ENCODE peak calls at places on chromosomes 2 and 18, in six cellular contexts. One of them, this sample, is unnamed.
A peak's percentile ranks its signal among the peaks of the same experiment; 100 is the strongest.

GRCh38 chr2:1489486-1489885 is 76.2 kb downstream of the TPO start:
- DNase-seq in colonic mucosa: no peak
- DNase-seq in psoas muscle: no peak
- DNase-seq in iPS DF 6.9: no peak
- DNase-seq in GM23338: no peak
- DNase-seq in endodermal cell: peak; percentile 13
- DNase-seq in this sample: no peak

GRCh38 chr2:127678531-127678930 is 3.2 kb upstream of the LIMS2 start:
- DNase-seq in psoas muscle: no peak
- DNase-seq in endodermal cell: peak; percentile 23
- DNase-seq in iPS DF 6.9: no peak
- DNase-seq in colonic mucosa: no peak
- DNase-seq in GM23338: no peak
- DNase-seq in this sample: no peak

GRCh38 chr2:12700989-12701388 is 15.7 kb upstream of the TRIB2 start:
- DNase-seq in colonic mucosa: no peak
- DNase-seq in iPS DF 6.9: no peak
- DNase-seq in GM23338: no peak
- DNase-seq in psoas muscle: no peak
- DNase-seq in endodermal cell: no peak
- DNase-seq in this sample: no peak

GRCh38 chr2:155022531-155022930 is 324.0 kb downstream of the KCNJ3 start:
- DNase-seq in iPS DF 6.9: no peak
- DNase-seq in colonic mucosa: no peak
- DNase-seq in endodermal cell: no peak
- DNase-seq in psoas muscle: no peak
- DNase-seq in GM23338: no peak
- DNase-seq in this sample: no peak

GRCh38 chr2:100145893-100146753 is 3.7 kb upstream of the AFF3 start:
- DNase-seq in psoas muscle: no peak
- DNase-seq in colonic mucosa: no peak
- DNase-seq in GM23338: no peak
- DNase-seq in endodermal cell: no peak
- DNase-seq in iPS DF 6.9: no peak
- DNase-seq in this sample: no peak

GRCh38 chr18:70621710-70622109 is 332.9 kb downstream of the SOCS6 start:
- DNase-seq in colonic mucosa: no peak
- DNase-seq in iPS DF 6.9: no peak
- DNase-seq in endodermal cell: peak; percentile 64
- DNase-seq in GM23338: no peak
- DNase-seq in psoas muscle: no peak
- DNase-seq in this sample: no peak

GRCh38 chr2:46873632-46874068 is 42.0 kb downstream of the MCFD2 start:
- DNase-seq in endodermal cell: peak; percentile 82
- DNase-seq in colonic mucosa: peak; percentile 70
- DNase-seq in psoas muscle: peak; percentile 73
- DNase-seq in GM23338: no peak
- DNase-seq in iPS DF 6.9: no peak
- DNase-seq in this sample: peak; percentile 89

GRCh38 chr2:199488772-199489400 is 31.1 kb upstream of the SATB2 start:
- DNase-seq in endodermal cell: peak; percentile 94
- DNase-seq in iPS DF 6.9: no peak
- DNase-seq in GM23338: peak; percentile 92
- DNase-seq in colonic mucosa: peak; percentile 85
- DNase-seq in psoas muscle: peak; percentile 57
- DNase-seq in this sample: no peak

GRCh38 chr18:63293930-63294329 is 25.6 kb downstream of the BCL2 start:
- DNase-seq in psoas muscle: no peak
- DNase-seq in colonic mucosa: no peak
- DNase-seq in iPS DF 6.9: no peak
- DNase-seq in GM23338: no peak
- DNase-seq in endodermal cell: no peak
- DNase-seq in this sample: no peak

GRCh38 chr2:105556366-105556765 is 157.5 kb upstream of the FHL2 start:
- DNase-seq in GM23338: no peak
- DNase-seq in psoas muscle: no peak
- DNase-seq in iPS DF 6.9: no peak
- DNase-seq in colonic mucosa: no peak
- DNase-seq in endodermal cell: peak; percentile 16
- DNase-seq in this sample: no peak

GRCh38 chr2:24924266-24924665 is 4.2 kb upstream of the ADCY3 start:
- DNase-seq in colonic mucosa: no peak
- DNase-seq in GM23338: no peak
- DNase-seq in endodermal cell: no peak
- DNase-seq in psoas muscle: no peak
- DNase-seq in iPS DF 6.9: no peak
- DNase-seq in this sample: no peak

GRCh38 chr2:229713371-229714079 is 830 bp downstream of the DNER start:
- DNase-seq in colonic mucosa: no peak
- DNase-seq in endodermal cell: peak; percentile 85
- DNase-seq in iPS DF 6.9: no peak
- DNase-seq in GM23338: peak; percentile 75
- DNase-seq in psoas muscle: no peak
- DNase-seq in this sample: no peak

GRCh38 chr2:113211226-113212105 is 37.7 kb downstream of the PSD4 start:
- DNase-seq in colonic mucosa: no peak
- DNase-seq in iPS DF 6.9: no peak
- DNase-seq in endodermal cell: no peak
- DNase-seq in GM23338: no peak
- DNase-seq in psoas muscle: no peak
- DNase-seq in this sample: no peak

GRCh38 chr2:105417789-105418475 is 19.1 kb upstream of the FHL2 start:
- DNase-seq in colonic mucosa: no peak
- DNase-seq in endodermal cell: no peak
- DNase-seq in GM23338: no peak
- DNase-seq in psoas muscle: no peak
- DNase-seq in iPS DF 6.9: no peak
- DNase-seq in this sample: no peak

GRCh38 chr18:79982736-79983135 is 5.6 kb downstream of the TXNL4A start:
- DNase-seq in psoas muscle: no peak
- DNase-seq in endodermal cell: no peak
- DNase-seq in GM23338: no peak
- DNase-seq in colonic mucosa: no peak
- DNase-seq in iPS DF 6.9: no peak
- DNase-seq in this sample: no peak

GRCh38 chr2:27973592-27973991 is 83.1 kb downstream of the BABAM2 start:
- DNase-seq in iPS DF 6.9: no peak
- DNase-seq in GM23338: peak; percentile 25
- DNase-seq in psoas muscle: no peak
- DNase-seq in colonic mucosa: no peak
- DNase-seq in endodermal cell: no peak
- DNase-seq in this sample: no peak

GRCh38 chr2:102668171-102668570 is 48.8 kb downstream of the SLC9A2 start:
- DNase-seq in GM23338: no peak
- DNase-seq in psoas muscle: no peak
- DNase-seq in endodermal cell: no peak
- DNase-seq in iPS DF 6.9: no peak
- DNase-seq in colonic mucosa: peak; percentile 44
- DNase-seq in this sample: no peak

GRCh38 chr2:219045937-219046550 is 4.7 kb upstream of the CFAP65 start:
- DNase-seq in iPS DF 6.9: no peak
- DNase-seq in colonic mucosa: no peak
- DNase-seq in GM23338: peak; percentile 81
- DNase-seq in endodermal cell: peak; percentile 91
- DNase-seq in psoas muscle: no peak
- DNase-seq in this sample: no peak

GRCh38 chr2:179751184-179751809 is 110.1 kb downstream of the ZNF385B start:
- DNase-seq in iPS DF 6.9: no peak
- DNase-seq in psoas muscle: no peak
- DNase-seq in colonic mucosa: no peak
- DNase-seq in endodermal cell: no peak
- DNase-seq in GM23338: peak; percentile 42
- DNase-seq in this sample: peak; percentile 10

GRCh38 chr2:173462908-173463840 is 108.5 kb downstream of the CDCA7 start:
- DNase-seq in psoas muscle: no peak
- DNase-seq in iPS DF 6.9: no peak
- DNase-seq in endodermal cell: peak; percentile 54
- DNase-seq in GM23338: peak; percentile 23
- DNase-seq in colonic mucosa: peak; percentile 51
- DNase-seq in this sample: no peak

DNA sequence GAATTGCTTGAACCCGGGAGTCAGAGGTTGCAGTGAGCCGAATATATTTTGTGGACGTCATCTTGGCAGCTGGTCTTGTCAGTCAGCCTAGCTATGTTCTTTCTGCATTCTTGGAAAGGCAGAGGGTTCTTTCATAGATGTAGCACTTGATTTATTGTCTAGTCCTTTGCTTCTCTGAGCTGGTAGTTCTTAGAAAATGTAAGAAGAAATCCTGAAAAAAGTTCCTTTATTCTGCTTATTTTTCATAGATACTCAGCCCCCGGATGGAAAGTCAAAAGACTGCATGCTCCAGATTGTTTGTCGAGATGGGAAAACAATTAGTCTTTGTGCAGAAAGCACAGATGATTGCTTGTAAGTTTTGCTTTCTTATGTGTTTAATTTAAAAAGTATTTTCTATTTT is 21.3 kb downstream of the PLEKHB2 start:
- DNase-seq in iPS DF 6.9: no peak
- DNase-seq in GM23338: no peak
- DNase-seq in endodermal cell: no peak
- DNase-seq in psoas muscle: no peak
- DNase-seq in colonic mucosa: no peak
- DNase-seq in this sample: no peak
- H3K36me3 ChIP-seq in iPS DF 6.9: peaks cover 8% of the 10 kb centered on the region
- H3K36me3 ChIP-seq in GM23338: peaks cover 28% of the 10 kb centered on the region
- H3K36me3 ChIP-seq in endodermal cell: peaks cover 81% of the 10 kb centered on the region
- H3K36me3 ChIP-seq in psoas muscle: peaks cover 67% of the 10 kb centered on the region
- H3K36me3 ChIP-seq in colonic mucosa: no peaks in the 10 kb centered on the region
- H3K36me3 ChIP-seq in this sample: peaks cover 14% of the 10 kb centered on the region

GRCh38 chr2:241670333-241671110 is 16.1 kb downstream of the DTYMK start:
- DNase-seq in psoas muscle: no peak
- DNase-seq in GM23338: no peak
- DNase-seq in colonic mucosa: no peak
- DNase-seq in iPS DF 6.9: no peak
- DNase-seq in endodermal cell: no peak
- DNase-seq in this sample: no peak

GRCh38 chr2:241668839-241669238 is 17.8 kb downstream of the DTYMK start:
- DNase-seq in psoas muscle: no peak
- DNase-seq in GM23338: no peak
- DNase-seq in endodermal cell: no peak
- DNase-seq in iPS DF 6.9: no peak
- DNase-seq in colonic mucosa: no peak
- DNase-seq in this sample: no peak

GRCh38 chr2:241666627-241667400 is 19.8 kb downstream of the DTYMK start:
- DNase-seq in GM23338: peak; percentile 37
- DNase-seq in psoas muscle: no peak
- DNase-seq in iPS DF 6.9: no peak
- DNase-seq in endodermal cell: no peak
- DNase-seq in colonic mucosa: no peak
- DNase-seq in this sample: no peak

GRCh38 chr2:241665731-241666440 is 20.7 kb downstream of the DTYMK start:
- DNase-seq in GM23338: no peak
- DNase-seq in psoas muscle: no peak
- DNase-seq in iPS DF 6.9: no peak
- DNase-seq in colonic mucosa: no peak
- DNase-seq in endodermal cell: no peak
- DNase-seq in this sample: no peak

GRCh38 chr2:241668354-241668753 is 18.3 kb downstream of the DTYMK start:
- DNase-seq in iPS DF 6.9: no peak
- DNase-seq in colonic mucosa: no peak
- DNase-seq in psoas muscle: no peak
- DNase-seq in GM23338: no peak
- DNase-seq in endodermal cell: no peak
- DNase-seq in this sample: no peak
- H3K36me3 ChIP-seq in iPS DF 6.9: peaks cover 30% of the 10 kb centered on the region
- H3K36me3 ChIP-seq in colonic mucosa: peaks cover 9% of the 10 kb centered on the region
- H3K36me3 ChIP-seq in psoas muscle: peaks cover 67% of the 10 kb centered on the region
- H3K36me3 ChIP-seq in GM23338: peaks cover 4% of the 10 kb centered on the region
- H3K36me3 ChIP-seq in endodermal cell: peaks cover 41% of the 10 kb centered on the region
- H3K36me3 ChIP-seq in this sample: no peaks in the 10 kb centered on the region

GRCh38 chr2:241349941-241350340 is 6.1 kb upstream of the FARP2 start:
- DNase-seq in endodermal cell: no peak
- DNase-seq in psoas muscle: no peak
- DNase-seq in GM23338: no peak
- DNase-seq in iPS DF 6.9: no peak
- DNase-seq in colonic mucosa: no peak
- DNase-seq in this sample: no peak

GRCh38 chr2:241352227-241352626 is 3.9 kb upstream of the FARP2 start:
- DNase-seq in iPS DF 6.9: no peak
- DNase-seq in GM23338: no peak
- DNase-seq in endodermal cell: no peak
- DNase-seq in colonic mucosa: no peak
- DNase-seq in psoas muscle: no peak
- DNase-seq in this sample: no peak

GRCh38 chr2:241351640-241352031 is 4.4 kb upstream of the FARP2 start:
- DNase-seq in iPS DF 6.9: no peak
- DNase-seq in psoas muscle: no peak
- DNase-seq in GM23338: no peak
- DNase-seq in endodermal cell: no peak
- DNase-seq in colonic mucosa: no peak
- DNase-seq in this sample: no peak

GRCh38 chr2:241350878-241351639 is 5.0 kb upstream of the FARP2 start:
- DNase-seq in psoas muscle: no peak
- DNase-seq in endodermal cell: no peak
- DNase-seq in colonic mucosa: no peak
- DNase-seq in GM23338: no peak
- DNase-seq in iPS DF 6.9: no peak
- DNase-seq in this sample: no peak

GRCh38 chr2:241350530-241350877 is 5.6 kb upstream of the FARP2 start:
- DNase-seq in colonic mucosa: no peak
- DNase-seq in GM23338: no peak
- DNase-seq in endodermal cell: no peak
- DNase-seq in psoas muscle: no peak
- DNase-seq in iPS DF 6.9: no peak
- DNase-seq in this sample: no peak
- H3K36me3 ChIP-seq in colonic mucosa: peaks cover 5% of the 10 kb centered on the region
- H3K36me3 ChIP-seq in GM23338: peaks cover 69% of the 10 kb centered on the region
- H3K36me3 ChIP-seq in endodermal cell: peaks cover 89% of the 10 kb centered on the region
- H3K36me3 ChIP-seq in psoas muscle: peaks cover 92% of the 10 kb centered on the region
- H3K36me3 ChIP-seq in iPS DF 6.9: peaks cover 31% of the 10 kb centered on the region
- H3K36me3 ChIP-seq in this sample: peaks cover 48% of the 10 kb centered on the region

GRCh38 chr18:55031576-55031975 is 72.3 kb upstream of the CCDC68 start:
- DNase-seq in iPS DF 6.9: no peak
- DNase-seq in GM23338: no peak
- DNase-seq in endodermal cell: no peak
- DNase-seq in colonic mucosa: no peak
- DNase-seq in psoas muscle: no peak
- DNase-seq in this sample: no peak
- H3K36me3 ChIP-seq in iPS DF 6.9: no peaks in the 10 kb centered on the region
- H3K36me3 ChIP-seq in GM23338: no peaks in the 10 kb centered on the region
- H3K36me3 ChIP-seq in endodermal cell: no peaks in the 10 kb centered on the region
- H3K36me3 ChIP-seq in colonic mucosa: no peaks in the 10 kb centered on the region
- H3K36me3 ChIP-seq in psoas muscle: no peaks in the 10 kb centered on the region
- H3K36me3 ChIP-seq in this sample: no peaks in the 10 kb centered on the region

DNA sequence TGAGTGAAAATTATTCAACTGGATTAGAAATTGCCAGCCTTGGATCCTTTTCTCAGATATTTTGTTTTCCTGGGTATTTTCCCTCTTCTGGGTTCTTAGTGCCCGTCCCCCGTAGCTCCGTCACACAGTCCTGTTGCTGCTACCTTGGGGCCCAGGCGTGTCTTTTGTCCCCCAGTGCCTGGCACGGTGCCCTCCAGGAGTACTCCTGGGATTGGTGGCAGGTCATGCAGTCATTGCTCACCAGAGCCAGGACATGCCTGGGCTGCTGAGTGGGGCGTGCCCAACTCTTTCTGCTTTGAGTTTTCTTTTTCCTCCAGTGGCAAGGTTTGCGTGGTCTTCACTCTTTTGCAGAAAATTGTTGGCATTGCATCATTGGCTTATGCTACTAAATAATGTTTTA is 275.2 kb downstream of the AGAP1 start:
- DNase-seq in GM23338: no peak
- DNase-seq in colonic mucosa: no peak
- DNase-seq in endodermal cell: peak; percentile 15
- DNase-seq in iPS DF 6.9: no peak
- DNase-seq in psoas muscle: no peak
- DNase-seq in this sample: no peak
- H3K36me3 ChIP-seq in GM23338: no peaks in the 10 kb centered on the region
- H3K36me3 ChIP-seq in colonic mucosa: no peaks in the 10 kb centered on the region
- H3K36me3 ChIP-seq in endodermal cell: no peaks in the 10 kb centered on the region
- H3K36me3 ChIP-seq in iPS DF 6.9: no peaks in the 10 kb centered on the region
- H3K36me3 ChIP-seq in psoas muscle: peaks cover 1% of the 10 kb centered on the region
- H3K36me3 ChIP-seq in this sample: no peaks in the 10 kb centered on the region

GRCh38 chr2:68757081-68757480 is 22.5 kb downstream of the ARHGAP25 start:
- DNase-seq in GM23338: no peak
- DNase-seq in endodermal cell: no peak
- DNase-seq in iPS DF 6.9: no peak
- DNase-seq in colonic mucosa: no peak
- DNase-seq in psoas muscle: no peak
- DNase-seq in this sample: no peak
- H3K36me3 ChIP-seq in GM23338: no peaks in the 10 kb centered on the region
- H3K36me3 ChIP-seq in endodermal cell: no peaks in the 10 kb centered on the region
- H3K36me3 ChIP-seq in iPS DF 6.9: no peaks in the 10 kb centered on the region
- H3K36me3 ChIP-seq in colonic mucosa: no peaks in the 10 kb centered on the region
- H3K36me3 ChIP-seq in psoas muscle: no peaks in the 10 kb centered on the region
- H3K36me3 ChIP-seq in this sample: no peaks in the 10 kb centered on the region

This sample was measured in Panc1.